ENCODE peak calls at places on chromosomes 2 and 18, in ten cellular contexts. O is stimulated activated CD4-positive, alpha-beta T cell treated with anti-CD3 and anti-CD28 coated beads, Interleukin-2, amount 100 ng/mL, for 48 hours; E is tibial artery; K is MG63; C is cardiac fibroblast; J is T-helper 17 cell; T is NCI-H446; H is naive thymus-derived CD4-positive, alpha-beta T cell; I is WERI-Rb-1; D is nephron progenitor cell. P is an unnamed sample.

GRCh38 chr2:72325592-72326422 is 178.1 kb upstream of the CYP26B1 start:
- DNase-seq in O (peak; percentile 5), I (peak; percentile 67), H (no peak), C (peak; percentile 15), K (peak; percentile 5), T (no peak), E (no peak), D (peak; percentile 51), J (no peak), P (no peak)

GRCh38 chr2:8486141-8486540 is 195.7 kb upstream of the ID2 start:
- DNase-seq in K (no peak), I (no peak), H (no peak), E (no peak), D (no peak), C (no peak), O (no peak), J (no peak), T (no peak), P (no peak)

GRCh38 chr2:64143154-64144056 is 815 bp downstream of the PELI1 start:
- DNase-seq in O (no peak), E (no peak), H (no peak), J (peak; percentile 24), I (peak; percentile 55), D (peak; percentile 65), C (peak; percentile 50), K (peak; percentile 49), T (no peak), P (no peak)

GRCh38 chr18:61334491-61334850 is 1.2 kb downstream of the CDH20 start:
- DNase-seq in E (no peak), J (no peak), T (no peak), I (no peak), D (no peak), K (peak; percentile 15), O (no peak), C (peak; percentile 13), H (no peak), P (no peak)

GRCh38 chr2:109624339-109624738 is 10.2 kb downstream of the SOWAHC start:
- DNase-seq in T (no peak), C (no peak), D (no peak), E (no peak), K (no peak), J (no peak), H (no peak), O (no peak), I (no peak), P (no peak)

GRCh38 chr2:227462972-227463931 is 8.7 kb upstream of the AGFG1 start:
- DNase-seq in J (no peak), H (no peak), E (no peak), O (no peak), I (no peak), T (no peak), K (no peak), C (no peak), D (no peak), P (no peak)

GRCh38 chr2:200054681-200055468 is 99.5 kb downstream of the MAIP1 start:
- DNase-seq in O (no peak), D (peak; percentile 22), I (peak; percentile 63), C (no peak), J (no peak), H (no peak), K (no peak), E (no peak), T (no peak), P (no peak)

GRCh38 chr2:239693761-239694415 is 293.1 kb upstream of the HDAC4 start:
- DNase-seq in K (no peak), C (no peak), I (no peak), T (no peak), E (peak; percentile 40), J (no peak), O (no peak), D (no peak), H (no peak), P (no peak)

GRCh38 chr18:54787616-54788015 is 40.7 kb upstream of the RAB27B start:
- DNase-seq in C (peak; percentile 43), I (no peak), H (no peak), T (no peak), K (no peak), E (no peak), O (no peak), J (no peak), D (no peak), P (no peak)

GRCh38 chr2:12442627-12442928 is 274.2 kb upstream of the TRIB2 start:
- DNase-seq in J (no peak), C (no peak), I (no peak), H (no peak), T (no peak), O (no peak), D (no peak), E (no peak), K (no peak), P (no peak)

GRCh38 chr2:42371621-42372473 is 10.8 kb upstream of the COX7A2L start:
- DNase-seq in K (no peak), H (no peak), C (no peak), I (peak; percentile 35), D (no peak), J (no peak), T (peak; percentile 29), O (no peak), E (no peak), P (peak; percentile 91)

GRCh38 chr2:27078267-27079194 is at the start of gene EMILIN1:
- DNase-seq in E (peak; percentile 98), O (no peak), C (peak; percentile 98), K (peak; percentile 90), T (peak; percentile 43), H (no peak), J (no peak), I (no peak), D (peak; percentile 73), P (no peak)

GRCh38 chr2:64640153-64641044 is 13.3 kb downstream of the SERTAD2 start:
- DNase-seq in O (no peak), H (no peak), I (no peak), T (no peak), E (no peak), C (no peak), K (no peak), D (no peak), J (no peak), P (no peak)